ENCODE peak calls at places on chromosome 12, in four cellular contexts. Q is activated CD4-positive, alpha-beta T cell treated with anti-CD3 and anti-CD28 coated beads, Interleukin-2, amount 10 ng/mL, durations not matched to agents 7 days and 5 days; Y is neural crest cell; N is amygdala. U is an unnamed sample.

GRCh38 chr12:90974286-90974685 is 19.3 kb upstream of the CCER1 start:
- DNase-seq in N (no peak), Q (no peak), Y (no peak), U (no peak)

GRCh38 chr12:56878010-56878339 is 56.2 kb downstream of the SDR9C7 start:
- DNase-seq in Y (no peak), Q (no peak), N (no peak), U (no peak)

GRCh38 chr12:104695453-104696148 is 238.9 kb downstream of the CHST11 start:
- DNase-seq in Y (no peak), N (no peak), Q (peak; percentile 67), U (no peak)

GRCh38 chr12:130044991-130045621 is 117.2 kb upstream of the FZD10 start:
- DNase-seq in N (no peak), Y (peak; percentile 28), Q (no peak), U (no peak)

GRCh38 chr12:9634177-9634803 is 26.6 kb upstream of the KLRB1 start:
- DNase-seq in N (no peak), Q (peak; percentile 88), Y (peak; percentile 16), U (peak; percentile 78)

GRCh38 chr12:71536279-71536938 is 96.8 kb downstream of the LGR5 start:
- DNase-seq in N (no peak), Q (no peak), Y (no peak), U (peak; percentile 36)

GRCh38 chr12:121611306-121611705 is 15.0 kb upstream of the ORAI1 start:
- DNase-seq in Y (no peak), N (no peak), Q (peak; percentile 19), U (peak; percentile 27)

GRCh38 chr12:11906284-11906935 is 164.3 kb upstream of the BCL2L14 start:
- DNase-seq in Y (no peak), N (no peak), Q (no peak), U (no peak)

GRCh38 chr12:75446857-75447256 is 33.7 kb upstream of the GLIPR1 start:
- DNase-seq in Y (no peak), N (no peak), Q (no peak), U (no peak)

GRCh38 chr12:120902846-120903381 is 1.2 kb downstream of the SPPL3 start:
- DNase-seq in Q (no peak), Y (no peak), N (no peak), U (no peak)

GRCh38 chr12:7512528-7512927 is 9.0 kb upstream of the CD163 start:
- DNase-seq in N (no peak), Q (no peak), Y (no peak), U (no peak)

GRCh38 chr12:84607170-84607569 is 305.4 kb downstream of the SLC6A15 start:
- DNase-seq in Q (no peak), Y (no peak), N (no peak), U (no peak)

GRCh38 chr12:48873096-48873495 is 7.4 kb upstream of the RND1 start:
- DNase-seq in N (no peak), Q (no peak), Y (no peak), U (no peak)

GRCh38 chr12:93199831-93200236 is 177.9 kb upstream of the NUDT4 start:
- DNase-seq in Y (no peak), Q (no peak), N (no peak), U (no peak)

U was measured in RPMI8226.